ENCODE peak calls at places on chromosomes 4 and X, in ten cellular contexts. A is fibroblast of lung, B is H9, R is IMR-90, C is GM23248, Z is MM.1S, W is GM23338, Y is HepG2, K is astrocyte, N is PC-3. S is an unnamed sample. For H3K27me3 and H4K20me1, the result is how much of the 10 kb centered on the place peaks cover.

GRCh38 chrX:44898411-44899221 is 25.6 kb downstream of the KDM6A start:
- DNase-seq in A (peak), B (no peak), R (peak), C (no peak), Z (peak), W (no peak), Y (peak), K (peak), N (no peak), S (no peak)

GRCh38 chr4:140156529-140157171 is 2.7 kb upstream of the MAML3 start:
- DNase-seq in A (no peak), B (no peak), R (no peak), C (no peak), Z (peak), W (no peak), Y (no peak), K (no peak), N (no peak), S (no peak)

GRCh38 chrX:154315416-154315815 is 19.8 kb downstream of the TKTL1 start:
- DNase-seq in A (no peak), B (no peak), R (no peak), C (no peak), Z (no peak), W (no peak), Y (no peak), K (no peak), N (no peak), S (no peak)

GRCh38 chr4:124183926-124184325 is 528.6 kb downstream of the ANKRD50 start:
- DNase-seq in A (no peak), B (no peak), R (peak), C (peak), Z (no peak), W (no peak), Y (no peak), K (no peak), N (no peak), S (no peak)

GRCh38 chr4:26822546-26822945 is 38.1 kb upstream of the STIM2 start:
- DNase-seq in A (no peak), B (no peak), R (no peak), C (no peak), Z (no peak), W (no peak), Y (no peak), K (no peak), N (no peak), S (no peak)

GRCh38 chr4:164753873-164754488 is at the start of gene SMIM31:
- DNase-seq in A (no peak), B (no peak), R (no peak), C (no peak), Z (no peak), W (no peak), Y (no peak), K (no peak), N (peak), S (no peak)

GRCh38 chr4:3341760-3342159 is 48.9 kb downstream of the RGS12 start:
- DNase-seq in A (no peak), B (no peak), R (no peak), C (no peak), Z (no peak), W (no peak), Y (no peak), K (no peak), N (no peak), S (no peak)

GRCh38 chr4:57078685-57079521 is 31.3 kb downstream of the IGFBP7 start:
- DNase-seq in A (peak), B (peak), R (no peak), C (no peak), Z (no peak), W (peak), Y (peak), K (peak), N (no peak), S (peak)

GRCh38 chr4:153252122-153252521 is 47.9 kb downstream of the TRIM2 start:
- DNase-seq in A (no peak), B (no peak), R (no peak), C (no peak), Z (no peak), W (no peak), Y (no peak), K (no peak), N (no peak), S (no peak)

GRCh38 chr4:4582653-4583052 is 40.8 kb upstream of the STX18 start:
- DNase-seq in A (no peak), B (no peak), R (no peak), C (no peak), Z (no peak), W (peak), Y (no peak), K (no peak), N (no peak), S (peak)

GRCh38 chrX:13571136-13571535 is 1.7 kb downstream of the EGFL6 start:
- DNase-seq in A (no peak), B (no peak), R (no peak), C (no peak), Z (no peak), W (no peak), Y (no peak), K (no peak), N (no peak), S (no peak)
- H3K27me3 ChIP-seq in A (under half), B (under half), R (under half), C (under half), Z (under half), W (under half), Y (under half), K (under half), N (half or more), S (half or more)

DNA sequence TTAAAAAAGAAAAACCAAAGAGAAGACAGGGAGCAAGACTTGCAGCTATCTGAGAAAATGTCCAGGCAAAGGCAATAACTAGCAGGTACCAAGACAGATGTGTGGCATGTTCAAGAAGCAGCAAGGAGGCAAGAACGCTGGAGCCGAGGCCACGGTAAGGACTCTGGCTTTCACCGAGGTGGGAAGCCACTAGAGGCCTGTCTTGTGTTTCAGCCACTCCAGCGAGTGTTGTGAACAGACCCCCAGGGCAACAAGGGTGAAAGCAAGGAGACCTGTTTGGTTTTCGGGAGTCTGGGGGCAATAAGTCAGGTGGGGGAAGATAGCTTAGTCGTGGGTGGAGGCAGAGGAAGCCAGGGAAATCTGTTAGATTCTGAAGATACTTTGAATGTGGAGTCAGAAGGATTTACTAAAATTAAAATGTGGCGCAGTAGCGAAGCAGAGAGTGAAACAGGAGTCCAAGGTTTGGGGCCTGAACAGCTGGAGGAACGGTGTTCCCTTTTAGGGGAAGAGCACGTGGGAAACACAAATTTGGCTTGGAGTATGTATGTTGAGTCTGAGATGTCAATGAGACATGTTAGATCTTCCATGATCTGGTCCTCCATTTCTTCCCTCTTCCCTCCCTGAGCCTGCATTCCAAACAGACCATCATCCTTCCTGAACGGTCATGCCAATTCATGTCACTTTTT is 3.1 kb downstream of the WDR1 start:
- DNase-seq in A (no peak), B (no peak), R (no peak), C (no peak), Z (no peak), W (no peak), Y (no peak), K (no peak), N (no peak), S (no peak)
- H4K20me1 ChIP-seq in A (under half), B (under half), R (half or more), C (under half), Z (under half), W (half or more), Y (under half), K (half or more), N (under half), S (half or more)

DNA sequence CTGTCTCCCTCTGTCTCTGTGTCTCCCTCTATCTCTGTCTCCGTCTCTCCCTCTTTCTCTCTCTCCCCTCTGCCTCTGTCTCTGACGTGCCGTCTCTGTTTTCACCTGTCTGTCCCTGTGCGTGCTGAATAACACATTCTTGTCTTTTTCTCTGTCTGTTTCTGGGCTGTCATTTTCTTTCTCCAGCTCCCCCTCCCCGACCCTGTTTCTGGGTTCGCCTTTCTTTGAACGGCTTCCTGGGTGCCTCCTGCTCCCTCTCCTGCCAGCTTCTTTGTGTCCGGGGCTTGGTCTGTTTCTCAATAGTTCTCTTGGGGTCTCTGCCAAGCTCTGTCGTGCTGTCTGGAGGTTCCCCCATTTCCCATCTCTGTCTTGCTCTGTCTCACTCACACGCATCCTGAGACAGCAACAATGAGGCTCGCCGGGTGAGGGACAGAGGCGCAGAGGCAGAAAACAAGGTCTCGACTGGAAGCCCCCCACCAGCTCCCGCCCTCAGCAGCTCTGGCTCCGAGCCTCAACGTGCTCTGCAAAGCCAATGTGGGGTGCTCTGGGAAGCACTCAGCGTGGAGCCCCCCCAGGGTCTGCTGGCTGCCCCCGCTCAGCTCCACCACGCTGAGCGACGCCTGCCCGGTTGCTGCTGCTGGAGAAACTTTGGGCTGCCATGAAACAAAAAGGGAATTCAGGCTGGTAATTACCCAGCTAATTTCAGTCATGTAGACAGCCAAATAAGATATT is 3.4 kb downstream of the CPLX1 start:
- DNase-seq in A (no peak), B (no peak), R (no peak), C (no peak), Z (no peak), W (no peak), Y (no peak), K (no peak), N (no peak), S (no peak)
- H3K27me3 ChIP-seq in A (under half), B (under half), R (half or more), C (under half), Z (under half), W (half or more), Y (under half), K (under half), N (under half), S (half or more)

GRCh38 chrX:130162094-130162493 is 3.5 kb downstream of the AIFM1 start:
- DNase-seq in A (no peak), B (no peak), R (no peak), C (no peak), Z (no peak), W (no peak), Y (no peak), K (no peak), N (no peak), S (no peak)

GRCh38 chrX:130163350-130163851 is 2.2 kb downstream of the AIFM1 start:
- DNase-seq in A (peak), B (no peak), R (no peak), C (no peak), Z (no peak), W (no peak), Y (peak), K (no peak), N (no peak), S (no peak)

GRCh38 chrX:130159776-130160175 is 5.9 kb downstream of the AIFM1 start:
- DNase-seq in A (no peak), B (no peak), R (no peak), C (no peak), Z (no peak), W (no peak), Y (no peak), K (no peak), N (no peak), S (no peak)

GRCh38 chrX:130155564-130155963 is 10.1 kb downstream of the AIFM1 start:
- DNase-seq in A (peak), B (no peak), R (no peak), C (no peak), Z (no peak), W (no peak), Y (no peak), K (peak), N (no peak), S (no peak)

DNA sequence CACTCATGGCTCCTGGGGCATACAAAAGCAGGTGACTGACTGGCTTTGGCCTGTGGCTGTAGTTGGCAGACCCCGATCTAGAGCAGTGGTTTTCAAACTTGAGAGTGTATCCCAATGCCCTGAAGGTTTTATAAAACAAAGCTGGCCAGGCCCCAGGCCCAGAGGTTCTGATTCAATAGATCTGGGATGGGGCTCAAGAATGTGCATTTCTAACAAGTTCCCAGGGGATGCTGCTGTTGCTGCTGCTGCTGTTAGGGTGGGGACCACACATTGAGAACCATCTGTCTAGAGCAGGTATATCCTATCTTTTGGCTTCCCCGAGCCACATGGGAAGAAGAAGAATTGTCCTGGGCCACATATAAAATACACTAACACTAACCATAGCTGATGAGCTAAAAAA is 7.3 kb downstream of the AIFM1 start:
- DNase-seq in A (no peak), B (no peak), R (no peak), C (no peak), Z (no peak), W (peak), Y (no peak), K (no peak), N (no peak), S (no peak)
- H4K20me1 ChIP-seq in A (under half), B (under half), R (under half), C (under half), Z (under half), W (under half), Y (under half), K (under half), N (under half), S (under half)

GRCh38 chr4:173252024-173252935 is 81.9 kb downstream of the HMGB2 start:
- DNase-seq in A (peak), B (no peak), R (peak), C (peak), Z (peak), W (peak), Y (peak), K (peak), N (peak), S (peak)
- H3K27me3 ChIP-seq in A (under half), B (under half), R (under half), C (half or more), Z (under half), W (under half), Y (under half), K (under half), N (under half), S (under half)